ENCODE peak calls at places on chromosomes 13 and 19, in eight cellular contexts. One of them, this sample, is unnamed.

GRCh38 chr13:97142452-97142851 is 79.7 kb upstream of the MBNL2 start:
- DNase-seq in iris pigment epithelial cell: peak
- DNase-seq in stimulated activated CD4-positive, alpha-beta T cell treated with anti-CD3 and anti-CD28 coated beads, Interleukin-2, amount 100 ng/mL, for 48 hours: no peak
- DNase-seq in pancreas: peak
- DNase-seq in occipital lobe: no peak
- DNase-seq in RWPE1: no peak
- DNase-seq in naive thymus-derived CD8-positive, alpha-beta T cell: no peak
- DNase-seq in Kasumi-1: no peak
- DNase-seq in this sample: no peak

GRCh38 chr19:3310711-3311110 is 55.7 kb upstream of the NFIC start:
- DNase-seq in iris pigment epithelial cell: no peak
- DNase-seq in stimulated activated CD4-positive, alpha-beta T cell treated with anti-CD3 and anti-CD28 coated beads, Interleukin-2, amount 100 ng/mL, for 48 hours: no peak
- DNase-seq in pancreas: no peak
- DNase-seq in occipital lobe: no peak
- DNase-seq in RWPE1: no peak
- DNase-seq in naive thymus-derived CD8-positive, alpha-beta T cell: no peak
- DNase-seq in Kasumi-1: no peak
- DNase-seq in this sample: no peak

GRCh38 chr19:19271828-19272599 is 1.1 kb downstream of the TM6SF2 start:
- DNase-seq in iris pigment epithelial cell: no peak
- DNase-seq in stimulated activated CD4-positive, alpha-beta T cell treated with anti-CD3 and anti-CD28 coated beads, Interleukin-2, amount 100 ng/mL, for 48 hours: no peak
- DNase-seq in pancreas: no peak
- DNase-seq in occipital lobe: no peak
- DNase-seq in RWPE1: no peak
- DNase-seq in naive thymus-derived CD8-positive, alpha-beta T cell: no peak
- DNase-seq in Kasumi-1: no peak
- DNase-seq in this sample: no peak

GRCh38 chr13:47250141-47250540 is 353.3 kb upstream of the HTR2A start:
- DNase-seq in iris pigment epithelial cell: no peak
- DNase-seq in stimulated activated CD4-positive, alpha-beta T cell treated with anti-CD3 and anti-CD28 coated beads, Interleukin-2, amount 100 ng/mL, for 48 hours: no peak
- DNase-seq in pancreas: no peak
- DNase-seq in occipital lobe: no peak
- DNase-seq in RWPE1: peak
- DNase-seq in naive thymus-derived CD8-positive, alpha-beta T cell: no peak
- DNase-seq in Kasumi-1: no peak
- DNase-seq in this sample: no peak

GRCh38 chr13:81089758-81090157 is 748.8 kb upstream of the SPRY2 start:
- DNase-seq in iris pigment epithelial cell: no peak
- DNase-seq in stimulated activated CD4-positive, alpha-beta T cell treated with anti-CD3 and anti-CD28 coated beads, Interleukin-2, amount 100 ng/mL, for 48 hours: no peak
- DNase-seq in pancreas: no peak
- DNase-seq in occipital lobe: no peak
- DNase-seq in RWPE1: no peak
- DNase-seq in naive thymus-derived CD8-positive, alpha-beta T cell: no peak
- DNase-seq in Kasumi-1: no peak
- DNase-seq in this sample: no peak

GRCh38 chr19:4297901-4298771 is 4.1 kb downstream of the TMIGD2 start:
- DNase-seq in iris pigment epithelial cell: peak
- DNase-seq in stimulated activated CD4-positive, alpha-beta T cell treated with anti-CD3 and anti-CD28 coated beads, Interleukin-2, amount 100 ng/mL, for 48 hours: no peak
- DNase-seq in pancreas: no peak
- DNase-seq in occipital lobe: no peak
- DNase-seq in RWPE1: no peak
- DNase-seq in naive thymus-derived CD8-positive, alpha-beta T cell: no peak
- DNase-seq in Kasumi-1: no peak
- DNase-seq in this sample: peak

GRCh38 chr19:1239796-1240737 is 1.5 kb upstream of the ATP5F1D start:
- DNase-seq in iris pigment epithelial cell: peak
- DNase-seq in stimulated activated CD4-positive, alpha-beta T cell treated with anti-CD3 and anti-CD28 coated beads, Interleukin-2, amount 100 ng/mL, for 48 hours: peak
- DNase-seq in pancreas: peak
- DNase-seq in occipital lobe: peak
- DNase-seq in RWPE1: peak
- DNase-seq in naive thymus-derived CD8-positive, alpha-beta T cell: peak
- DNase-seq in Kasumi-1: peak
- DNase-seq in this sample: peak

GRCh38 chr19:38145627-38146026 is 78.4 kb downstream of the DPF1 start:
- DNase-seq in iris pigment epithelial cell: peak
- DNase-seq in stimulated activated CD4-positive, alpha-beta T cell treated with anti-CD3 and anti-CD28 coated beads, Interleukin-2, amount 100 ng/mL, for 48 hours: no peak
- DNase-seq in pancreas: no peak
- DNase-seq in occipital lobe: no peak
- DNase-seq in RWPE1: no peak
- DNase-seq in naive thymus-derived CD8-positive, alpha-beta T cell: no peak
- DNase-seq in Kasumi-1: no peak
- DNase-seq in this sample: peak

GRCh38 chr13:23750383-23751121 is 138.6 kb downstream of the MIPEP start:
- DNase-seq in iris pigment epithelial cell: peak
- DNase-seq in stimulated activated CD4-positive, alpha-beta T cell treated with anti-CD3 and anti-CD28 coated beads, Interleukin-2, amount 100 ng/mL, for 48 hours: no peak
- DNase-seq in pancreas: no peak
- DNase-seq in occipital lobe: no peak
- DNase-seq in RWPE1: no peak
- DNase-seq in naive thymus-derived CD8-positive, alpha-beta T cell: no peak
- DNase-seq in Kasumi-1: no peak
- DNase-seq in this sample: no peak

GRCh38 chr13:90696254-90696653 is 651.2 kb upstream of the MIR17HG start:
- DNase-seq in iris pigment epithelial cell: peak
- DNase-seq in stimulated activated CD4-positive, alpha-beta T cell treated with anti-CD3 and anti-CD28 coated beads, Interleukin-2, amount 100 ng/mL, for 48 hours: no peak
- DNase-seq in pancreas: no peak
- DNase-seq in occipital lobe: no peak
- DNase-seq in RWPE1: peak
- DNase-seq in naive thymus-derived CD8-positive, alpha-beta T cell: no peak
- DNase-seq in Kasumi-1: no peak
- DNase-seq in this sample: no peak

GRCh38 chr13:97018029-97018819 is 23.9 kb upstream of the OXGR1 start:
- DNase-seq in iris pigment epithelial cell: peak
- DNase-seq in stimulated activated CD4-positive, alpha-beta T cell treated with anti-CD3 and anti-CD28 coated beads, Interleukin-2, amount 100 ng/mL, for 48 hours: peak
- DNase-seq in pancreas: no peak
- DNase-seq in occipital lobe: no peak
- DNase-seq in RWPE1: peak
- DNase-seq in naive thymus-derived CD8-positive, alpha-beta T cell: no peak
- DNase-seq in Kasumi-1: peak
- DNase-seq in this sample: no peak

GRCh38 chr19:50199254-50199545 is 4.2 kb upstream of the MYH14 start:
- DNase-seq in iris pigment epithelial cell: no peak
- DNase-seq in stimulated activated CD4-positive, alpha-beta T cell treated with anti-CD3 and anti-CD28 coated beads, Interleukin-2, amount 100 ng/mL, for 48 hours: no peak
- DNase-seq in pancreas: no peak
- DNase-seq in occipital lobe: no peak
- DNase-seq in RWPE1: no peak
- DNase-seq in naive thymus-derived CD8-positive, alpha-beta T cell: no peak
- DNase-seq in Kasumi-1: no peak
- DNase-seq in this sample: no peak

GRCh38 chr13:108769213-108770070 is 140.0 kb downstream of the MYO16 start:
- DNase-seq in iris pigment epithelial cell: peak
- DNase-seq in stimulated activated CD4-positive, alpha-beta T cell treated with anti-CD3 and anti-CD28 coated beads, Interleukin-2, amount 100 ng/mL, for 48 hours: no peak
- DNase-seq in pancreas: no peak
- DNase-seq in occipital lobe: no peak
- DNase-seq in RWPE1: peak
- DNase-seq in naive thymus-derived CD8-positive, alpha-beta T cell: no peak
- DNase-seq in Kasumi-1: peak
- DNase-seq in this sample: no peak